ENCODE peak calls at places on chromosomes 6 and 20, in nine cellular contexts. H, C, M, X, P, E, N, R and Z are unnamed samples.

GRCh38 chr6:125865015-125865414 is 74.3 kb downstream of the NCOA7 start:
- DNase-seq in H (no peak), C (no peak), M (no peak), X (no peak), P (no peak), E (no peak), N (no peak), R (no peak), Z (no peak)

GRCh38 chr6:39441986-39442385 is 119.5 kb upstream of the KCNK16 start:
- DNase-seq in H (no peak), C (no peak), M (no peak), X (no peak), P (no peak), E (no peak), N (no peak), R (no peak), Z (no peak)

GRCh38 chr20:47859255-47859654 is 74.0 kb upstream of the SULF2 start:
- DNase-seq in H (no peak), C (peak; percentile 37), M (no peak), X (no peak), P (no peak), E (no peak), N (no peak), R (no peak), Z (no peak)

GRCh38 chr6:27332692-27333641 is 20.9 kb upstream of the POM121L2 start:
- DNase-seq in H (peak; percentile 74), C (peak; percentile 50), M (peak; percentile 8), X (peak; percentile 46), P (peak; percentile 2), E (peak; percentile 88), N (no peak), R (peak; percentile 54), Z (no peak)

GRCh38 chr6:16338577-16339262 is 100.3 kb downstream of the GMPR start:
- DNase-seq in H (peak; percentile 38), C (peak; percentile 97), M (peak; percentile 99), X (no peak), P (peak; percentile 56), E (peak; percentile 89), N (no peak), R (no peak), Z (no peak)

GRCh38 chr20:24470031-24470781 is 777 bp downstream of the SYNDIG1 start:
- DNase-seq in H (peak; percentile 76), C (no peak), M (no peak), X (no peak), P (no peak), E (peak; percentile 63), N (no peak), R (no peak), Z (no peak)

GRCh38 chr6:25176466-25176865 is 102.7 kb upstream of the CARMIL1 start:
- DNase-seq in H (no peak), C (no peak), M (no peak), X (no peak), P (no peak), E (no peak), N (no peak), R (no peak), Z (no peak)

GRCh38 chr6:45741437-45742166 is 274.1 kb downstream of the CLIC5 start:
- DNase-seq in H (peak; percentile 32), C (peak; percentile 51), M (no peak), X (no peak), P (no peak), E (no peak), N (no peak), R (no peak), Z (no peak)

GRCh38 chr6:110055387-110055735 is 77.2 kb downstream of the GPR6 start:
- DNase-seq in H (no peak), C (no peak), M (no peak), X (no peak), P (no peak), E (peak; percentile 72), N (peak; percentile 72), R (no peak), Z (no peak)

GRCh38 chr6:37878150-37878710 is 58.7 kb downstream of the ZFAND3 start:
- DNase-seq in H (no peak), C (no peak), M (no peak), X (no peak), P (no peak), E (peak; percentile 56), N (no peak), R (no peak), Z (no peak)

GRCh38 chr6:137975058-137975940 is 108.2 kb downstream of the TNFAIP3 start:
- DNase-seq in H (peak; percentile 7), C (no peak), M (no peak), X (no peak), P (no peak), E (no peak), N (no peak), R (no peak), Z (no peak)

GRCh38 chr6:45187841-45188240 is 140.3 kb upstream of the RUNX2 start:
- DNase-seq in H (no peak), C (peak; percentile 23), M (peak; percentile 4), X (no peak), P (no peak), E (no peak), N (no peak), R (no peak), Z (no peak)

GRCh38 chr20:47031028-47031427 is 136.4 kb downstream of the EYA2 start:
- DNase-seq in H (no peak), C (no peak), M (no peak), X (no peak), P (no peak), E (no peak), N (no peak), R (no peak), Z (no peak)

GRCh38 chr6:72132851-72133250 is 246.5 kb downstream of the RIMS1 start:
- DNase-seq in H (no peak), C (no peak), M (no peak), X (no peak), P (no peak), E (no peak), N (no peak), R (no peak), Z (no peak)

GRCh38 chr6:37059344-37060194 is 54.1 kb downstream of the FGD2 start:
- DNase-seq in H (peak; percentile 21), C (peak; percentile 86), M (peak; percentile 80), X (no peak), P (peak; percentile 29), E (peak; percentile 96), N (peak; percentile 30), R (no peak), Z (no peak)

GRCh38 chr6:55011034-55011433 is 163.3 kb upstream of the HCRTR2 start:
- DNase-seq in H (no peak), C (no peak), M (no peak), X (no peak), P (no peak), E (peak; percentile 11), N (no peak), R (no peak), Z (no peak)

GRCh38 chr20:37359331-37359730 is 13.4 kb downstream of the SRC start:
- DNase-seq in H (no peak), C (no peak), M (no peak), X (no peak), P (no peak), E (no peak), N (no peak), R (no peak), Z (no peak)

GRCh38 chr6:148395583-148396101 is 53.0 kb downstream of the SASH1 start:
- DNase-seq in H (peak; percentile 45), C (no peak), M (no peak), X (no peak), P (peak; percentile 30), E (peak; percentile 37), N (no peak), R (no peak), Z (no peak)

GRCh38 chr6:155528982-155529453 is 73.4 kb upstream of the NOX3 start:
- DNase-seq in H (no peak), C (peak; percentile 87), M (peak; percentile 79), X (no peak), P (no peak), E (peak; percentile 24), N (no peak), R (no peak), Z (no peak)

GRCh38 chr6:112249489-112249888 is 4.9 kb downstream of the LAMA4 start:
- DNase-seq in H (no peak), C (no peak), M (no peak), X (no peak), P (no peak), E (no peak), N (no peak), R (no peak), Z (no peak)

GRCh38 chr6:89564752-89565427 is 73.7 kb downstream of the LYRM2 start:
- DNase-seq in H (peak; percentile 31), C (no peak), M (no peak), X (no peak), P (no peak), E (peak; percentile 96), N (peak; percentile 53), R (no peak), Z (no peak)

GRCh38 chr6:35691027-35691824 is 2.5 kb upstream of the FKBP5 start:
- DNase-seq in H (peak; percentile 67), C (peak; percentile 77), M (peak; percentile 11), X (no peak), P (peak; percentile 66), E (no peak), N (no peak), R (no peak), Z (peak; percentile 95)

GRCh38 chr20:38152175-38153010 is 12.7 kb downstream of the TGM2 start:
- DNase-seq in H (no peak), C (no peak), M (no peak), X (peak; percentile 55), P (no peak), E (peak; percentile 66), N (no peak), R (no peak), Z (peak; percentile 90)

GRCh38 chr6:36724514-36725385 is 27.1 kb downstream of the RAB44 start:
- DNase-seq in H (no peak), C (peak; percentile 31), M (peak; percentile 21), X (no peak), P (peak; percentile 38), E (peak; percentile 88), N (no peak), R (peak; percentile 8), Z (no peak)

GRCh38 chr6:3280091-3280490 is 21.3 kb downstream of the PSMG4 start:
- DNase-seq in H (no peak), C (no peak), M (no peak), X (no peak), P (no peak), E (no peak), N (no peak), R (no peak), Z (no peak)

GRCh38 chr6:71368284-71368683 is 79.7 kb downstream of the OGFRL1 start:
- DNase-seq in H (no peak), C (no peak), M (no peak), X (no peak), P (no peak), E (no peak), N (no peak), R (no peak), Z (no peak)

GRCh38 chr20:58675146-58675584 is 17.4 kb upstream of the NPEPL1 start:
- DNase-seq in H (no peak), C (no peak), M (no peak), X (no peak), P (no peak), E (no peak), N (no peak), R (no peak), Z (no peak)

GRCh38 chr6:14542670-14543366 is 425.2 kb downstream of the CD83 start:
- DNase-seq in H (peak; percentile 64), C (peak; percentile 21), M (no peak), X (peak; percentile 12), P (peak; percentile 13), E (peak; percentile 84), N (no peak), R (no peak), Z (no peak)

GRCh38 chr6:40962241-40962640 is 76.8 kb downstream of the UNC5CL start:
- DNase-seq in H (no peak), C (no peak), M (peak; percentile 75), X (peak; percentile 27), P (no peak), E (peak; percentile 23), N (peak; percentile 60), R (no peak), Z (no peak)

GRCh38 chr20:40945754-40946451 is 82.7 kb upstream of the TOP1 start:
- DNase-seq in H (peak; percentile 52), C (peak; percentile 49), M (no peak), X (no peak), P (peak; percentile 58), E (peak; percentile 39), N (no peak), R (no peak), Z (peak; percentile 37)

GRCh38 chr20:47660602-47660905 is 124.7 kb downstream of the SULF2 start:
- DNase-seq in H (no peak), C (no peak), M (no peak), X (no peak), P (no peak), E (no peak), N (no peak), R (no peak), Z (no peak)